ENCODE peak calls at places on chromosomes 7 and 10, in ten cellular contexts. R is CD8-positive, alpha-beta T cell; B is effector memory CD4-positive, alpha-beta T cell; P is Peyer's patch; A is stomach; E is MM.1S; F is neuronal stem cell; C is heart right ventricle; T is upper lobe of right lung; J is right cardiac atrium. O is an unnamed sample. For H3K4me1, the result is how much of the 10 kb centered on the place peaks cover.

GRCh38 chr7:154853727-154854095 is 149.2 kb downstream of the PAXIP1 start:
- DNase-seq in R (no peak), B (no peak), P (peak), A (no peak), E (no peak), F (no peak), C (no peak), T (no peak), J (no peak), O (no peak)

GRCh38 chr7:130959743-130960207 is 225.8 kb upstream of the KLF14 start:
- DNase-seq in R (no peak), B (no peak), P (no peak), A (no peak), E (no peak), F (no peak), C (no peak), T (no peak), J (no peak), O (no peak)

GRCh38 chr7:47346378-47346914 is 235.5 kb downstream of the TNS3 start:
- DNase-seq in R (no peak), B (no peak), P (no peak), A (peak), E (no peak), F (no peak), C (no peak), T (no peak), J (no peak), O (no peak)

GRCh38 chr10:69335613-69336012 is 57.3 kb downstream of the HK1 start:
- DNase-seq in R (no peak), B (no peak), P (no peak), A (no peak), E (no peak), F (no peak), C (no peak), T (no peak), J (no peak), O (no peak)

GRCh38 chr10:103713676-103714075 is 141.7 kb downstream of the SH3PXD2A start:
- DNase-seq in R (no peak), B (no peak), P (no peak), A (no peak), E (no peak), F (no peak), C (no peak), T (no peak), J (peak), O (no peak)

GRCh38 chr10:27349987-27350386 is 109.4 kb upstream of the ACBD5 start:
- DNase-seq in R (no peak), B (no peak), P (no peak), A (no peak), E (no peak), F (no peak), C (no peak), T (no peak), J (no peak), O (no peak)

GRCh38 chr10:45000138-45000763 is 472 bp upstream of the ZNF22 start:
- DNase-seq in R (no peak), B (no peak), P (peak), A (no peak), E (no peak), F (no peak), C (peak), T (no peak), J (peak), O (no peak)

GRCh38 chr10:119919271-119919670 is 26.7 kb downstream of the SEC23IP start:
- DNase-seq in R (no peak), B (no peak), P (no peak), A (no peak), E (no peak), F (no peak), C (no peak), T (no peak), J (no peak), O (no peak)

GRCh38 chr10:96967847-96968246 is 135.7 kb downstream of the LCOR start:
- DNase-seq in R (no peak), B (no peak), P (no peak), A (no peak), E (no peak), F (no peak), C (no peak), T (no peak), J (no peak), O (no peak)

GRCh38 chr10:74855027-74855426 is 28.6 kb downstream of the KAT6B start:
- DNase-seq in R (no peak), B (no peak), P (no peak), A (peak), E (peak), F (no peak), C (peak), T (no peak), J (peak), O (no peak)

GRCh38 chr7:139687980-139688632 is 89.7 kb downstream of the HIPK2 start:
- DNase-seq in R (no peak), B (no peak), P (no peak), A (no peak), E (no peak), F (no peak), C (no peak), T (no peak), J (peak), O (no peak)

GRCh38 chr10:132637477-132638129 is 100.0 kb downstream of the INPP5A start:
- DNase-seq in R (no peak), B (no peak), P (peak), A (no peak), E (peak), F (peak), C (no peak), T (peak), J (no peak), O (peak)

GRCh38 chr7:141344153-141344935 is 206.9 kb upstream of the AGK start:
- DNase-seq in R (no peak), B (no peak), P (no peak), A (no peak), E (no peak), F (no peak), C (no peak), T (no peak), J (no peak), O (no peak)

GRCh38 chr10:69634759-69635425 is 4.8 kb downstream of the FAM241B start:
- DNase-seq in R (no peak), B (no peak), P (peak), A (peak), E (no peak), F (no peak), C (no peak), T (no peak), J (no peak), O (no peak)

GRCh38 chr10:71258046-71258445 is 45.7 kb downstream of the UNC5B start:
- DNase-seq in R (no peak), B (no peak), P (no peak), A (no peak), E (no peak), F (no peak), C (no peak), T (no peak), J (peak), O (no peak)

GRCh38 chr10:71256661-71257030 is 44.3 kb downstream of the UNC5B start:
- DNase-seq in R (no peak), B (no peak), P (no peak), A (no peak), E (no peak), F (no peak), C (no peak), T (no peak), J (no peak), O (no peak)

GRCh38 chr10:71258446-71259145 is 46.2 kb downstream of the UNC5B start:
- DNase-seq in R (no peak), B (no peak), P (no peak), A (no peak), E (no peak), F (no peak), C (no peak), T (no peak), J (peak), O (no peak)

GRCh38 chr10:71255817-71256660 is 43.7 kb downstream of the UNC5B start:
- DNase-seq in R (no peak), B (no peak), P (peak), A (peak), E (no peak), F (no peak), C (peak), T (no peak), J (peak), O (no peak)

DNA sequence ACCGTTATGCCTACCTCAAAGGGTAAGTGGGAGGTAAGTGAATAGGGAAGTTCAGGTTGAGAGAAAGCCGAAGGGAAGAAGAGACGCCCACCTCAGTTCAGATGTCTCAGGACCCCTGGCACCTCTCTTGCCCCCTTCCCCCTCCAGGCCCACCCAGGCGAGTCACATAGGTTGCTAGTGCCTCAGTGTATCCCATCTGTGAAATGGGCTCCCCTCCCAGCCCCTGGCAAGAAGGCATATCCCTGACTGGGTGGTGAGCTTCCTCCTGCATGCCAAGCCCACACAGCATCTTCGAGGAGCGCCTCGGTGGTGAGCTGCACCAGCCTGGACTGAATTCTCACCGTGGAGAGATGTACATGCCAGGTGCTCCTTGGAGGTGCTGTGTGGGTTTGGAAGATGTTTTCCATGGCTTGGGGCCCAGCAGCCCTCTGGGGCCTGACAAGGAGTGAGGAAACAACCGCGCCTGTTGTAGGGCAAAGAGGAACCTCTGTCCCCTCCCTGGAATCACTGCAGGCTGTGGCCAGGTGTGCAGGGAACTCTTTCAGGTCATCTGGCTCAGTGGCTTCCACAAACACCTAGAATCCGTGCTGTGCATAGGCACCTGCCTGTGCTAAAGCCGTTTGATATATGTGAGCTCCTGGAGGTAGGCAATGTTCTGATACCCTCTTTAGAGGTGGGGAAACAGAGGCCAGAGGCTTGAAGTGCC is 45.1 kb downstream of the UNC5B start:
- DNase-seq in R (no peak), B (no peak), P (no peak), A (no peak), E (no peak), F (no peak), C (no peak), T (no peak), J (peak), O (no peak)
- H3K27ac ChIP-seq in R (no peak), B (no peak), P (no peak), A (peak), E (no peak), F (no peak), C (no peak), T (no peak), J (no peak), O (no peak)

DNA sequence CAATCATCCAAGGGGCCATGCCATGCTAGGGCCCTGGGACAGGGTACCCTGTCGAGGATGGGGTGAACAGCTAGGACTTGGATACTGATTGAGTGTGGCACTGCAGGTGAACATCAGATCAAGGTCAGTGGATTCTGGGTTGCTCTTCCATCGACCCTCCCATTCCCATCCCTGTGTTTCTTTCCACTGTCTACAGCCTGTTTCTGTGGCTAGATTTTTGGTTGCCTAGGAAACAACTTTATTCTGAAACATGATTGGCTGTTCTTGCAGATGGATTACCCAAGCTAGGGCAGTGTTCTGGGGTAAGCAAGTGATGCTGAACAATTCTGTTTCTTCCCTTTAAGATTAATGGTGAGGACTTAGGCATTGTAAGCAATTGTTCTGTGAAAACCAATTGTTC is 102.5 kb upstream of the BTBD16 start:
- DNase-seq in R (no peak), B (no peak), P (no peak), A (no peak), E (no peak), F (no peak), C (no peak), T (no peak), J (no peak), O (no peak)
- H3K4me1 ChIP-seq in R (under half), B (under half), P (under half), A (under half), E (under half), F (half or more), C (under half), T (under half), J (under half), O (under half)

GRCh38 chr10:114684085-114684821 is 26.2 kb upstream of the ABLIM1 start:
- DNase-seq in R (no peak), B (no peak), P (peak), A (peak), E (no peak), F (no peak), C (peak), T (peak), J (peak), O (no peak)
- H3K4me3 ChIP-seq in R (no peak), B (no peak), P (peak), A (peak), E (no peak), F (no peak), C (peak), T (peak), J (peak), O (no peak)

DNA sequence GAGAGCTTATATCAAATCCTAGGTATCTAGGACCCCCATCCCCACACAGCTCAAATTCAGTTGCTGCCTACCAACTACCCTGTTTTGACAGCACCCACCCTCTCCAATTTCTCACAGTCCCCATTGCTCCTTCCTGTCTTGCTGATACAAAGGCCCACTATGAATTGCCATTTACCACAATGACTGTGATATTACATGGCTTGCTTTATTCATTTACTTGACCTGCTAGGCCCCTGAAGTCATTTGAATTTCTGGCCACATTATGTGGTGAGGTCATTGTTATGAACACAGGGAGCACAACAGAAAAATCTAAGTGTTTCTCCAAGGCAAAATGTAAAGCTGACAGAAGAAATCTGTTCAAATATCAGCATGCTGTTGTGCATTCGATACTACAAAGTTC is 101.4 kb downstream of the PPP1R17 start:
- DNase-seq in R (no peak), B (no peak), P (no peak), A (no peak), E (no peak), F (no peak), C (no peak), T (no peak), J (no peak), O (no peak)
- H3K27ac ChIP-seq in R (no peak), B (no peak), P (no peak), A (no peak), E (no peak), F (no peak), C (no peak), T (no peak), J (no peak), O (no peak)